ENCODE peak calls at places on chromosomes 7 and 10, in eight cellular contexts. Q is globus pallidus; C is stimulated activated CD4-positive, alpha-beta T cell treated with anti-CD3 and anti-CD28 coated beads, Interleukin-12 subunit alpha, Interleukin-12 subunit beta, amount 100 ng/mL, for 4 hours; M is naive B cell; D is sciatic nerve; T is stimulated activated naive CD8-positive, alpha-beta T cell treated with anti-CD3 and anti-CD28 coated beads, Interleukin-15, Interleukin-2, amounts not matched to agents 100 U/mL and 50 U/mL, for 24 hours; N is GM06990; X is H7. W is an unnamed sample.

GRCh38 chr7:36280840-36281812 is 108.5 kb upstream of the ANLN start:
- DNase-seq in Q (peak), C (no peak), M (no peak), D (peak), T (no peak), N (peak), X (peak), W (peak)

GRCh38 chr7:120272261-120272895 is 597 bp upstream of the KCND2 start:
- DNase-seq in Q (peak), C (no peak), M (no peak), D (no peak), T (no peak), N (peak), X (peak), W (peak)

GRCh38 chr10:3887404-3887803 is 102.4 kb upstream of the KLF6 start:
- DNase-seq in Q (no peak), C (no peak), M (no peak), D (no peak), T (no peak), N (no peak), X (no peak), W (no peak)

GRCh38 chr10:22321831-22322662 is 1.1 kb downstream of the BMI1 start:
- DNase-seq in Q (no peak), C (peak), M (no peak), D (peak), T (peak), N (peak), X (peak), W (peak)

GRCh38 chr7:5435291-5436002 is 11.8 kb upstream of the TNRC18 start:
- DNase-seq in Q (no peak), C (no peak), M (no peak), D (no peak), T (no peak), N (peak), X (peak), W (no peak)

GRCh38 chr7:112858838-112859237 is 68.6 kb upstream of the TMEM168 start:
- DNase-seq in Q (no peak), C (no peak), M (no peak), D (no peak), T (no peak), N (no peak), X (no peak), W (no peak)

GRCh38 chr10:133393401-133394063 is 425 bp upstream of the MTG1 start:
- DNase-seq in Q (no peak), C (no peak), M (no peak), D (no peak), T (no peak), N (no peak), X (peak), W (peak)

GRCh38 chr10:113369185-113369785 is 183.6 kb upstream of the HABP2 start:
- DNase-seq in Q (no peak), C (no peak), M (no peak), D (no peak), T (no peak), N (no peak), X (no peak), W (no peak)

GRCh38 chr7:68715907-68716306 is 882.4 kb upstream of the AUTS2 start:
- DNase-seq in Q (no peak), C (no peak), M (no peak), D (no peak), T (no peak), N (no peak), X (no peak), W (no peak)

GRCh38 chr7:153910604-153911003 is 141.6 kb upstream of the DPP6 start:
- DNase-seq in Q (no peak), C (no peak), M (no peak), D (no peak), T (no peak), N (no peak), X (no peak), W (no peak)

GRCh38 chr7:28180364-28181147 is at the start of gene JAZF1:
- DNase-seq in Q (peak), C (peak), M (peak), D (peak), T (peak), N (peak), X (peak), W (peak)

GRCh38 chr7:2417981-2418481 is 14.6 kb downstream of the CHST12 start:
- DNase-seq in Q (no peak), C (peak), M (no peak), D (no peak), T (peak), N (no peak), X (no peak), W (no peak)

GRCh38 chr7:40331915-40332314 is 197.1 kb downstream of the SUGCT start:
- DNase-seq in Q (no peak), C (no peak), M (no peak), D (no peak), T (no peak), N (no peak), X (no peak), W (no peak)

GRCh38 chr10:43221419-43222293 is 45.2 kb downstream of the RASGEF1A start:
- DNase-seq in Q (no peak), C (no peak), M (no peak), D (peak), T (no peak), N (no peak), X (peak), W (peak)

GRCh38 chr10:65565246-65565645 is 1360.6 kb upstream of the LRRTM3 start:
- DNase-seq in Q (no peak), C (no peak), M (no peak), D (no peak), T (no peak), N (no peak), X (no peak), W (no peak)

GRCh38 chr7:120273476-120273975 is 551 bp downstream of the KCND2 start:
- DNase-seq in Q (peak), C (no peak), M (no peak), D (peak), T (no peak), N (peak), X (peak), W (peak)

GRCh38 chr7:83684928-83685327 is 36.0 kb upstream of the SEMA3E start:
- DNase-seq in Q (no peak), C (no peak), M (no peak), D (no peak), T (no peak), N (no peak), X (peak), W (no peak)

GRCh38 chr7:159125104-159125943 is 19.3 kb downstream of the VIPR2 start:
- DNase-seq in Q (no peak), C (no peak), M (no peak), D (peak), T (no peak), N (no peak), X (no peak), W (no peak)

GRCh38 chr7:39811161-39811614 is 138.9 kb upstream of the CDK13 start:
- DNase-seq in Q (no peak), C (no peak), M (no peak), D (no peak), T (no peak), N (no peak), X (no peak), W (no peak)

GRCh38 chr10:43257210-43258031 is 9.4 kb downstream of the RASGEF1A start:
- DNase-seq in Q (no peak), C (no peak), M (no peak), D (no peak), T (no peak), N (no peak), X (peak), W (peak)

GRCh38 chr7:55109384-55110167 is 90.8 kb downstream of the EGFR start:
- DNase-seq in Q (no peak), C (no peak), M (no peak), D (no peak), T (no peak), N (no peak), X (no peak), W (no peak)

GRCh38 chr7:128891942-128892269 is 18.6 kb downstream of the KCP start:
- DNase-seq in Q (no peak), C (no peak), M (no peak), D (no peak), T (no peak), N (no peak), X (peak), W (peak)

GRCh38 chr7:78260826-78261225 is 462.3 kb downstream of the PHTF2 start:
- DNase-seq in Q (no peak), C (no peak), M (no peak), D (no peak), T (no peak), N (no peak), X (no peak), W (no peak)